ENCODE peak calls at places on chromosomes 3 and 15, in four cellular contexts. U is CD4-positive, CD25-positive, alpha-beta regulatory T cell; D is activated gamma-delta T cell treated with Interleukin-2 at 50 U/mL for 16 hours; N is GM12878. Y is an unnamed sample.

GRCh38 chr3:33075996-33076395 is 20.9 kb downstream of the GLB1 start:
- DNase-seq in U (no peak), D (no peak), N (no peak), Y (no peak)

GRCh38 chr15:67825880-67826716 is 789 bp downstream of the SKOR1 start:
- DNase-seq in U (peak; percentile 12), D (no peak), N (no peak), Y (no peak)

GRCh38 chr3:48555231-48555948 is 1.2 kb downstream of the PFKFB4 start:
- DNase-seq in U (no peak), D (no peak), N (no peak), Y (no peak)

GRCh38 chr3:185253645-185254410 is at the start of gene EHHADH:
- DNase-seq in U (peak; percentile 22), D (peak; percentile 47), N (no peak), Y (peak; percentile 59)

GRCh38 chr15:49242820-49243219 is 72.8 kb downstream of the GALK2 start:
- DNase-seq in U (no peak), D (no peak), N (no peak), Y (no peak)

GRCh38 chr3:98814799-98815450 is 51.8 kb downstream of the ST3GAL6 start:
- DNase-seq in U (no peak), D (no peak), N (no peak), Y (no peak)

GRCh38 chr3:132279030-132279429 is 38.2 kb upstream of the ACP3 start:
- DNase-seq in U (no peak), D (no peak), N (no peak), Y (no peak)

GRCh38 chr15:63185206-63185605 is 4.2 kb upstream of the RAB8B start:
- DNase-seq in U (no peak), D (no peak), N (no peak), Y (no peak)

GRCh38 chr15:63234479-63234878 is 42.9 kb upstream of the APH1B start:
- DNase-seq in U (no peak), D (no peak), N (no peak), Y (no peak)

GRCh38 chr3:185561958-185562357 is 9.6 kb upstream of the LIPH start:
- DNase-seq in U (no peak), D (no peak), N (no peak), Y (no peak)

GRCh38 chr15:27685638-27686037 is 413.5 kb downstream of the OCA2 start:
- DNase-seq in U (no peak), D (no peak), N (no peak), Y (no peak)

GRCh38 chr15:87365221-87365620 is 891.3 kb downstream of the NTRK3 start:
- DNase-seq in U (no peak), D (no peak), N (no peak), Y (no peak)

GRCh38 chr3:109927161-109927560 is 589.8 kb upstream of the DPPA4 start:
- DNase-seq in U (no peak), D (no peak), N (no peak), Y (no peak)